ENCODE peak calls at places on chromosomes 11 and 22, in four cellular contexts. G, X, N and F are unnamed samples.

GRCh38 chr11:68968306-68969255 is 12.2 kb downstream of the MRGPRD start:
- DNase-seq in X (no peak), G (no peak), N (no peak), F (no peak)

GRCh38 chr11:15940462-15941205 is 415.7 kb downstream of the SOX6 start:
- DNase-seq in N (no peak), G (no peak), X (no peak), F (no peak)

GRCh38 chr22:20130739-20131592 is 638 bp upstream of the ZDHHC8 start:
- DNase-seq in N (peak), G (peak), X (peak), F (peak)

GRCh38 chr11:92227233-92227593 is 2.6 kb downstream of the FAT3 start:
- DNase-seq in N (no peak), G (no peak), X (no peak), F (no peak)

GRCh38 chr22:41364955-41365354 is 16.8 kb upstream of the TEF start:
- DNase-seq in G (no peak), X (no peak), N (no peak), F (no peak)

GRCh38 chr22:46195487-46196165 is 45.3 kb downstream of the PPARA start:
- DNase-seq in X (peak), N (no peak), G (peak), F (no peak)

GRCh38 chr22:44360686-44361381 is 48.1 kb upstream of the SHISAL1 start:
- DNase-seq in N (peak), G (peak), X (peak), F (no peak)

GRCh38 chr11:18452927-18453326 is 2.7 kb upstream of the LDHAL6A start:
- DNase-seq in G (no peak), X (no peak), N (no peak), F (no peak)

GRCh38 chr22:50281957-50282356 is 11.8 kb upstream of the MAPK11 start:
- DNase-seq in X (no peak), G (no peak), N (no peak), F (no peak)

GRCh38 chr11:112002491-112003216 is 22.6 kb upstream of the DLAT start:
- DNase-seq in X (no peak), N (no peak), G (no peak), F (no peak)

GRCh38 chr11:62792193-62792575 is 378 bp upstream of the TMEM223 start:
- DNase-seq in G (no peak), N (no peak), X (peak), F (no peak)